ENCODE peak calls at places on chromosome 12, in five cellular contexts. Q is sigmoid colon, C is upper lobe of left lung, L is endothelial cell, K is fibroblast of pulmonary artery. S is an unnamed sample.

GRCh38 chr12:111351026-111351425 is 17.9 kb downstream of the PHETA1 start:
- DNase-seq in C (no peak), K (no peak), L (no peak), Q (no peak), S (no peak)

GRCh38 chr12:65156366-65156831 is 13.0 kb upstream of the LEMD3 start:
- DNase-seq in L (no peak), K (peak; percentile 28), C (peak; percentile 34), Q (no peak), S (no peak)

GRCh38 chr12:67705394-67706370 is 57.1 kb downstream of the DYRK2 start:
- DNase-seq in C (no peak), K (peak; percentile 64), L (no peak), Q (no peak), S (no peak)

GRCh38 chr12:34345801-34346200 is 323.5 kb downstream of the ALG10 start:
- DNase-seq in Q (no peak), C (no peak), L (no peak), K (no peak), S (no peak)

GRCh38 chr12:57726884-57727757 is 11.4 kb downstream of the AGAP2 start:
- DNase-seq in Q (no peak), L (peak; percentile 43), K (no peak), C (no peak), S (peak; percentile 69)

GRCh38 chr12:111438501-111438900 is 32.8 kb downstream of the SH2B3 start:
- DNase-seq in C (peak; percentile 65), L (peak; percentile 4), K (peak; percentile 67), Q (no peak), S (no peak)

GRCh38 chr12:6699989-6700645 is 498 bp downstream of the PIANP start:
- DNase-seq in L (peak; percentile 43), C (no peak), K (no peak), Q (peak; percentile 69), S (no peak)

GRCh38 chr12:106304001-106304421 is 1.5 kb downstream of the TCP11L2 start:
- DNase-seq in Q (no peak), L (no peak), C (no peak), K (no peak), S (no peak)

GRCh38 chr12:19912996-19913395 is 455.3 kb upstream of the PDE3A start:
- DNase-seq in C (no peak), L (no peak), K (no peak), Q (no peak), S (no peak)

GRCh38 chr12:46678441-46678840 is 147.4 kb downstream of the SLC38A4 start:
- DNase-seq in L (no peak), K (no peak), C (no peak), Q (no peak), S (no peak)

GRCh38 chr12:131642771-131643170 is 68.1 kb upstream of the SFSWAP start:
- DNase-seq in C (no peak), K (no peak), Q (no peak), L (no peak), S (no peak)

GRCh38 chr12:75460194-75460593 is 20.4 kb upstream of the GLIPR1 start:
- DNase-seq in C (no peak), Q (no peak), L (no peak), K (no peak), S (no peak)

GRCh38 chr12:61915420-61915819 is 344.8 kb upstream of the USP15 start:
- DNase-seq in K (no peak), L (no peak), C (peak; percentile 21), Q (no peak), S (no peak)

GRCh38 chr12:86730233-86730632 is 474.0 kb upstream of the MGAT4C start:
- DNase-seq in Q (no peak), C (no peak), L (no peak), K (no peak), S (no peak)

GRCh38 chr12:93348568-93349435 is 28.9 kb upstream of the NUDT4 start:
- DNase-seq in L (no peak), K (no peak), Q (no peak), C (no peak), S (no peak)

GRCh38 chr12:115749485-115749884 is 528.0 kb downstream of the MED13L start:
- DNase-seq in Q (no peak), C (no peak), L (no peak), K (no peak), S (no peak)

GRCh38 chr12:115752913-115753726 is 524.4 kb downstream of the MED13L start:
- DNase-seq in Q (no peak), C (peak; percentile 28), K (peak; percentile 86), L (peak; percentile 50), S (no peak)

GRCh38 chr12:115750340-115750739 is 527.2 kb downstream of the MED13L start:
- DNase-seq in K (no peak), Q (no peak), C (no peak), L (no peak), S (no peak)

GRCh38 chr12:115755061-115755751 is 522.3 kb downstream of the MED13L start:
- DNase-seq in L (no peak), Q (no peak), K (no peak), C (no peak), S (no peak)

GRCh38 chr12:115752151-115752550 is 525.3 kb downstream of the MED13L start:
- DNase-seq in K (peak; percentile 40), L (no peak), C (no peak), Q (no peak), S (no peak)
- TF ChIP-seq CTCF in K (no peak), L (no peak), C (no peak), Q (no peak), S (no peak)

DNA sequence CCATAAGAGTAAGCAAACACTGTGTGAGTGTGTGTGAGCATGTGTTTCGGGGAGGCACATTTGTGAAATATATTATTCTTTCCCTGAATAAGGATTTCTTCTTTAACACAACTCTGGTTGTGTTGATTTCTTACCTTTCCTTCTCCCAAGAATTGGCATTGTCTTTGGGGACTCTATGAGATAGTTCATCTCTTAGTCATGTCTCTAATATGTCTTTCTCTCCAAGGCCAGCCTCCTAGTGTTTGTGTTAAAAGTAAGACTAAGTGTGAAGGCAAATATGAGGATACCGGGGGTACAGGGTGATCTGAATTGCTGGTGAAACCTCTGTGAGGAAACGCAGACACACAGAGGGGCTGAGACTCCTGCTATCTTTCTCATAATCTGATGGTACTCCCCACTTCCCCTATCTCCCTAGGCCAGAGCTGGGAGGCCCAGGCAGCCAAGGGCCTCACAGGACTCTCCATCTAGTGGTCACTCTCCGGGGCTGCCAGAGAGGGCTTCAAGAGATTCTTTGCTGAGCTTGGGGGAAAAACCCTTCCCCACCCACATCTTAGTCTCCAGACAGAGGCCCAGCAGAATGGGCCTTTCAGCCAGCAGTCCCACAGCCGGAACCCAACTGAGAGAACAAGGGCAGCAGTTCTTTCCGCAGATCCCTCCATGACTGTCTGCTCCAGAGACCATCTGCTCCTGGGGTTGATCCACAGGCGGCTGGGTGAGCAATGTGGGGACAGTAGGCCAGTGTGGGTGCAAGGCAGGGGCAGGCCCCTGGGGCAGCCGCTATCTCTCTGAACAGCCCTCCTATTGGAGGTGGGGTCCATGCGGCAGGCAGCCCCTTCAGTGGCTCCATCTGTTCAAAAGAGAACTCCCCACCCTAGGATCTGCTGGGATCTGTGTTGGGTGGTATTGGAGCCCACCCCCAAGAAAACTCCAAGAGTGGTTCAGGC is 5.8 kb upstream of the HOXC12 start:
- DNase-seq in Q (no peak), C (no peak), L (no peak), K (no peak), S (no peak)
- TF ChIP-seq CTCF in Q (no peak), C (no peak), L (peak; percentile 13), K (no peak), S (no peak)

GRCh38 chr12:47818701-47819543 is 781 bp downstream of the HDAC7 start:
- DNase-seq in Q (peak; percentile 85), C (peak; percentile 83), K (peak; percentile 36), L (peak; percentile 70), S (no peak)
- TF ChIP-seq CTCF in Q (no peak), C (peak; percentile 55), K (peak; percentile 14), L (no peak), S (peak; percentile 34)

DNA sequence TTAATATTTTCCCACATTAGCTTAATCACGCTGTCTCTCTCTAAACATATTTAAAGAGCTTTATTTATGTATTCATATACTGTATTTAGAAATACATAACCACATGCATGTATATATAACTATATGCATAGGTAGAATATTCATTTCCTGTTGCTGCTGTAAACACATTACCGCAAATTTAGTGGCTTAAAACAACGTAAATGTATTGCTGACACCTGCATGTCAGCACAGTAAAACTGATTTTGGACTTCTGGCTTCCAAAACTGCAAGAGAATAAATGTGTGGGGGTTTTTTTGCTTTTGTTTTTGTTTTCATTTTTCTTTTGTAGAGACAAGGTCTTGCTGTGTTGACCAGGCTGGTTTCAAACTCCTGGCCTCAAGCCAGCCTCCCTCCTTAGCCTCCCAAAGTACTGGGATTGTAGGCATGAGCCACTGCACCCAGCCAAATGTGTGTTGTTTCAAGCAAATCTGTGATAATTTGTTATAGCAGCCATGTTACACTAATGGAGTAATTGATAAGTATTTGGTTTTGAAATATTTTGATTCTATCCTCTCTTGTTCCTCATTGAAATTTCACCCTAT is 61.9 kb upstream of the CMKLR1 start:
- DNase-seq in C (no peak), L (no peak), Q (no peak), K (no peak), S (no peak)
- TF ChIP-seq CTCF in C (no peak), L (no peak), Q (no peak), K (no peak), S (no peak)

GRCh38 chr12:26845057-26845666 is 12.2 kb upstream of the ITPR2 start:
- DNase-seq in K (peak; percentile 71), C (peak; percentile 56), L (peak; percentile 72), Q (peak; percentile 81), S (no peak)
- TF ChIP-seq CTCF in K (peak; percentile 63), C (peak; percentile 19), L (peak; percentile 88), Q (peak; percentile 68), S (peak; percentile 86)

GRCh38 chr12:4281173-4281654 is 7.7 kb downstream of the CCND2 start:
- DNase-seq in L (no peak), K (no peak), Q (no peak), C (no peak), S (no peak)

GRCh38 chr12:4282103-4282891 is 8.7 kb downstream of the CCND2 start:
- DNase-seq in K (no peak), C (no peak), L (no peak), Q (no peak), S (peak; percentile 55)

GRCh38 chr12:4283512-4284255 is 10.1 kb downstream of the CCND2 start:
- DNase-seq in C (no peak), L (no peak), K (no peak), Q (no peak), S (no peak)

GRCh38 chr12:4284306-4284705 is 10.7 kb downstream of the CCND2 start:
- DNase-seq in Q (no peak), L (no peak), K (no peak), C (no peak), S (no peak)

DNA sequence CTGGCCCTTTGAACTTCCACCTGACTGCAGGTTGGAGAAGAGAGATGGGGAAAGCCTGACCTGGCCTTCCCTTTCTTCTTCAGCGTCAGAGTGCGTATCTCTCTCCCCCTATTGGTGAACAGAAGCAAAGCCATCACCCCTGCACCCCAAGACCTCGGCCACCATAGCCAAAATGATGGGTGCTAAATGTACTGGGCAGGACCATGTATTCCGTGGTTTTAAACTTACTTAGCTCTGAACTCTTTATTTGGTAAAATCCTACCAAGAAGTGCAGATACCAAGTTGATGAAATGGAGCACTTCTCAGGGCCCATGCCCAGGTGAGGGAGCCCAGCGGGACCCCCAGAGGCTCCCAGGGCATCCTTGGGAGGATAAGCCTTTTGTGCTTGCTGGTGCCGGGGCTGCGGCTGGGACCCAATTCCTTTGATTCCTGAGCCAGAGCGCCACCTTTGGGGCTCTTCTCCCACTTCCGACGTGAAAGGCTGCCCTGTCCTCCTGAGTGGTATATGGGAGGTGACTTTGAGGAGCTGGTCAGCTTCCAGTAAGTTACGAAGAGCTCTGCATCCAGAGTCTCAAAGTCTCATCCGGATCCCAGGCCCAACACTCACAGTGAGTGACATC is 9.4 kb downstream of the CCND2 start:
- DNase-seq in C (no peak), Q (no peak), L (no peak), K (no peak), S (no peak)
- TF ChIP-seq CTCF in C (no peak), Q (no peak), L (no peak), K (no peak), S (peak; percentile 23)

S was measured in type B pancreatic cell.